ENCODE peak calls at places on chromosomes 7 and 10, in ten cellular contexts. One of them, this sample, is unnamed.

GRCh38 chr7:26178272-26178960 is 22.1 kb downstream of the HNRNPA2B1 start:
- DNase-seq in breast epithelium: no peak
- DNase-seq in substantia nigra: no peak
- DNase-seq in fibroblast of lung: no peak
- DNase-seq in NCI-H1436: no peak
- DNase-seq in EL: no peak
- DNase-seq in Right ventricle myocardium superior: no peak
- DNase-seq in tibial artery: no peak
- DNase-seq in epithelial cell of esophagus: peak; percentile 48
- DNase-seq in NCI-H1105: no peak
- DNase-seq in this sample: no peak

GRCh38 chr10:71771204-71771603 is 2.1 kb downstream of the VSIR start:
- DNase-seq in fibroblast of lung: no peak
- DNase-seq in breast epithelium: no peak
- DNase-seq in substantia nigra: no peak
- DNase-seq in NCI-H1436: no peak
- DNase-seq in tibial artery: no peak
- DNase-seq in EL: no peak
- DNase-seq in NCI-H1105: no peak
- DNase-seq in epithelial cell of esophagus: no peak
- DNase-seq in Right ventricle myocardium superior: peak; percentile 67
- DNase-seq in this sample: no peak

GRCh38 chr10:66365686-66366085 is 560.1 kb upstream of the LRRTM3 start:
- DNase-seq in tibial artery: no peak
- DNase-seq in NCI-H1436: no peak
- DNase-seq in NCI-H1105: no peak
- DNase-seq in breast epithelium: no peak
- DNase-seq in EL: no peak
- DNase-seq in fibroblast of lung: peak; percentile 3
- DNase-seq in epithelial cell of esophagus: no peak
- DNase-seq in substantia nigra: no peak
- DNase-seq in Right ventricle myocardium superior: no peak
- DNase-seq in this sample: no peak

GRCh38 chr10:100364735-100365391 is 17.8 kb downstream of the SCD start:
- DNase-seq in substantia nigra: peak; percentile 34
- DNase-seq in NCI-H1105: peak; percentile 64
- DNase-seq in EL: peak; percentile 85
- DNase-seq in breast epithelium: peak; percentile 89
- DNase-seq in NCI-H1436: peak; percentile 39
- DNase-seq in fibroblast of lung: peak; percentile 87
- DNase-seq in Right ventricle myocardium superior: peak; percentile 88
- DNase-seq in epithelial cell of esophagus: peak; percentile 89
- DNase-seq in tibial artery: peak; percentile 71
- DNase-seq in this sample: peak; percentile 33

GRCh38 chr7:116356979-116357378 is 142.6 kb upstream of the CAV2 start:
- DNase-seq in Right ventricle myocardium superior: no peak
- DNase-seq in breast epithelium: no peak
- DNase-seq in fibroblast of lung: peak; percentile 30
- DNase-seq in EL: no peak
- DNase-seq in NCI-H1105: no peak
- DNase-seq in tibial artery: no peak
- DNase-seq in NCI-H1436: no peak
- DNase-seq in epithelial cell of esophagus: no peak
- DNase-seq in substantia nigra: no peak
- DNase-seq in this sample: peak; percentile 41

GRCh38 chr10:25082276-25083204 is 66.1 kb downstream of the THNSL1 start:
- DNase-seq in fibroblast of lung: peak; percentile 19
- DNase-seq in NCI-H1436: no peak
- DNase-seq in substantia nigra: no peak
- DNase-seq in NCI-H1105: no peak
- DNase-seq in breast epithelium: no peak
- DNase-seq in tibial artery: no peak
- DNase-seq in epithelial cell of esophagus: no peak
- DNase-seq in Right ventricle myocardium superior: no peak
- DNase-seq in EL: no peak
- DNase-seq in this sample: peak; percentile 70

GRCh38 chr10:129545257-129545656 is 78.2 kb downstream of the MGMT start:
- DNase-seq in EL: peak; percentile 18
- DNase-seq in fibroblast of lung: no peak
- DNase-seq in NCI-H1436: no peak
- DNase-seq in epithelial cell of esophagus: peak; percentile 84
- DNase-seq in substantia nigra: no peak
- DNase-seq in NCI-H1105: no peak
- DNase-seq in tibial artery: no peak
- DNase-seq in breast epithelium: no peak
- DNase-seq in Right ventricle myocardium superior: no peak
- DNase-seq in this sample: no peak

GRCh38 chr10:110919349-110919931 is at the start of gene SHOC2:
- DNase-seq in NCI-H1105: peak; percentile 97
- DNase-seq in breast epithelium: peak; percentile 98
- DNase-seq in substantia nigra: peak; percentile 100
- DNase-seq in epithelial cell of esophagus: peak; percentile 81
- DNase-seq in fibroblast of lung: no peak
- DNase-seq in NCI-H1436: peak; percentile 85
- DNase-seq in Right ventricle myocardium superior: peak; percentile 100
- DNase-seq in tibial artery: peak; percentile 99
- DNase-seq in EL: no peak
- DNase-seq in this sample: no peak

GRCh38 chr10:35375091-35375765 is 38.9 kb downstream of the CCNY start:
- DNase-seq in breast epithelium: no peak
- DNase-seq in epithelial cell of esophagus: peak; percentile 26
- DNase-seq in NCI-H1105: no peak
- DNase-seq in NCI-H1436: no peak
- DNase-seq in substantia nigra: no peak
- DNase-seq in fibroblast of lung: peak; percentile 35
- DNase-seq in Right ventricle myocardium superior: no peak
- DNase-seq in tibial artery: no peak
- DNase-seq in EL: peak; percentile 43
- DNase-seq in this sample: no peak

GRCh38 chr10:14468726-14469125 is 138.0 kb upstream of the FRMD4A start:
- DNase-seq in NCI-H1436: no peak
- DNase-seq in tibial artery: no peak
- DNase-seq in NCI-H1105: no peak
- DNase-seq in epithelial cell of esophagus: no peak
- DNase-seq in Right ventricle myocardium superior: no peak
- DNase-seq in EL: no peak
- DNase-seq in fibroblast of lung: no peak
- DNase-seq in breast epithelium: no peak
- DNase-seq in substantia nigra: no peak
- DNase-seq in this sample: no peak

GRCh38 chr10:35453855-35454532 is 117.7 kb downstream of the CCNY start:
- DNase-seq in epithelial cell of esophagus: peak; percentile 78
- DNase-seq in Right ventricle myocardium superior: no peak
- DNase-seq in breast epithelium: no peak
- DNase-seq in tibial artery: peak; percentile 41
- DNase-seq in NCI-H1105: no peak
- DNase-seq in substantia nigra: no peak
- DNase-seq in NCI-H1436: no peak
- DNase-seq in EL: peak; percentile 56
- DNase-seq in fibroblast of lung: peak; percentile 50
- DNase-seq in this sample: no peak

GRCh38 chr10:6969659-6970058 is 389.6 kb upstream of the PRKCQ start:
- DNase-seq in Right ventricle myocardium superior: no peak
- DNase-seq in tibial artery: no peak
- DNase-seq in NCI-H1105: no peak
- DNase-seq in EL: no peak
- DNase-seq in epithelial cell of esophagus: no peak
- DNase-seq in NCI-H1436: no peak
- DNase-seq in substantia nigra: no peak
- DNase-seq in fibroblast of lung: no peak
- DNase-seq in breast epithelium: no peak
- DNase-seq in this sample: no peak

GRCh38 chr10:59227136-59227673 is 50.8 kb downstream of the PHYHIPL start:
- DNase-seq in EL: no peak
- DNase-seq in Right ventricle myocardium superior: no peak
- DNase-seq in NCI-H1436: no peak
- DNase-seq in substantia nigra: no peak
- DNase-seq in fibroblast of lung: no peak
- DNase-seq in epithelial cell of esophagus: peak; percentile 7
- DNase-seq in tibial artery: no peak
- DNase-seq in NCI-H1105: no peak
- DNase-seq in breast epithelium: no peak
- DNase-seq in this sample: no peak

GRCh38 chr10:122344741-122345258 is 29.7 kb upstream of the PLEKHA1 start:
- DNase-seq in epithelial cell of esophagus: no peak
- DNase-seq in substantia nigra: no peak
- DNase-seq in NCI-H1436: no peak
- DNase-seq in tibial artery: no peak
- DNase-seq in Right ventricle myocardium superior: no peak
- DNase-seq in EL: peak; percentile 15
- DNase-seq in fibroblast of lung: peak; percentile 51
- DNase-seq in breast epithelium: no peak
- DNase-seq in NCI-H1105: no peak
- DNase-seq in this sample: no peak

GRCh38 chr7:105118612-105119600 is 104.9 kb downstream of the KMT2E start:
- DNase-seq in EL: no peak
- DNase-seq in NCI-H1105: no peak
- DNase-seq in Right ventricle myocardium superior: no peak
- DNase-seq in breast epithelium: no peak
- DNase-seq in NCI-H1436: no peak
- DNase-seq in fibroblast of lung: no peak
- DNase-seq in tibial artery: no peak
- DNase-seq in epithelial cell of esophagus: no peak
- DNase-seq in substantia nigra: no peak
- DNase-seq in this sample: no peak

GRCh38 chr10:59387951-59388431 is 25.6 kb upstream of the FAM13C start:
- DNase-seq in tibial artery: no peak
- DNase-seq in fibroblast of lung: peak; percentile 99
- DNase-seq in NCI-H1436: no peak
- DNase-seq in EL: peak; percentile 91
- DNase-seq in Right ventricle myocardium superior: no peak
- DNase-seq in substantia nigra: no peak
- DNase-seq in epithelial cell of esophagus: peak; percentile 29
- DNase-seq in breast epithelium: no peak
- DNase-seq in NCI-H1105: no peak
- DNase-seq in this sample: no peak

GRCh38 chr7:45920543-45921380 is at the start of gene IGFBP3:
- DNase-seq in epithelial cell of esophagus: peak; percentile 75
- DNase-seq in tibial artery: peak; percentile 44
- DNase-seq in EL: peak; percentile 76
- DNase-seq in NCI-H1436: no peak
- DNase-seq in NCI-H1105: peak; percentile 83
- DNase-seq in breast epithelium: no peak
- DNase-seq in fibroblast of lung: peak; percentile 78
- DNase-seq in Right ventricle myocardium superior: peak; percentile 72
- DNase-seq in substantia nigra: no peak
- DNase-seq in this sample: no peak

GRCh38 chr7:924541-925231 is 29.8 kb downstream of the ADAP1 start:
- DNase-seq in NCI-H1105: no peak
- DNase-seq in fibroblast of lung: peak; percentile 27
- DNase-seq in EL: peak; percentile 31
- DNase-seq in tibial artery: peak; percentile 24
- DNase-seq in breast epithelium: peak; percentile 48
- DNase-seq in NCI-H1436: no peak
- DNase-seq in Right ventricle myocardium superior: peak; percentile 46
- DNase-seq in epithelial cell of esophagus: no peak
- DNase-seq in substantia nigra: no peak
- DNase-seq in this sample: no peak